ENCODE peak calls at places on chromosomes 11 and 22, in eight cellular contexts. H, R, G, F, O, L, E and U are unnamed samples.

GRCh38 chr11:100932474-100933100 is 197.0 kb downstream of the PGR start:
- DNase-seq in H (no peak), R (no peak), G (no peak), F (peak), O (no peak), L (peak), E (peak), U (no peak)

GRCh38 chr22:46079861-46080821 is 70.2 kb upstream of the PPARA start:
- DNase-seq in H (peak), R (peak), G (peak), F (no peak), O (peak), L (no peak), E (peak), U (no peak)

GRCh38 chr11:66443602-66444001 is 5.0 kb upstream of the MRPL11 start:
- DNase-seq in H (peak), R (no peak), G (no peak), F (no peak), O (no peak), L (peak), E (peak), U (no peak)

GRCh38 chr11:1082346-1082727 is 7.7 kb downstream of the MUC2 start:
- DNase-seq in H (no peak), R (no peak), G (peak), F (no peak), O (peak), L (no peak), E (no peak), U (no peak)

GRCh38 chr22:28477556-28477955 is 202.1 kb downstream of the TTC28 start:
- DNase-seq in H (no peak), R (no peak), G (no peak), F (no peak), O (no peak), L (no peak), E (no peak), U (no peak)

GRCh38 chr22:40479126-40479800 is 108.9 kb downstream of the SGSM3 start:
- DNase-seq in H (no peak), R (no peak), G (no peak), F (no peak), O (no peak), L (no peak), E (no peak), U (no peak)

GRCh38 chr22:39717099-39717498 is 146.5 kb downstream of the CACNA1I start:
- DNase-seq in H (no peak), R (no peak), G (no peak), F (no peak), O (no peak), L (no peak), E (no peak), U (peak)

GRCh38 chr11:22711212-22711770 is 44.9 kb downstream of the GAS2 start:
- DNase-seq in H (no peak), R (no peak), G (no peak), F (no peak), O (peak), L (no peak), E (no peak), U (no peak)

GRCh38 chr11:110199184-110199981 is 97.0 kb downstream of the RDX start:
- DNase-seq in H (peak), R (no peak), G (no peak), F (no peak), O (no peak), L (peak), E (peak), U (no peak)

GRCh38 chr11:80944758-80945157 is 1503.9 kb upstream of the TENM4 start:
- DNase-seq in H (no peak), R (no peak), G (no peak), F (no peak), O (no peak), L (no peak), E (no peak), U (no peak)

GRCh38 chr11:8728566-8728965 is 46.0 kb downstream of the RPL27A start:
- DNase-seq in H (no peak), R (no peak), G (no peak), F (no peak), O (no peak), L (no peak), E (peak), U (no peak)

GRCh38 chr11:65478411-65479183 is 20.2 kb upstream of the MALAT1 start:
- DNase-seq in H (peak), R (no peak), G (peak), F (no peak), O (no peak), L (peak), E (peak), U (no peak)

GRCh38 chr22:42641801-42642413 is 1.5 kb upstream of the ATP5MGL start:
- DNase-seq in H (no peak), R (no peak), G (peak), F (no peak), O (no peak), L (no peak), E (peak), U (no peak)

GRCh38 chr11:827861-828167 is at the start of gene CRACR2B:
- DNase-seq in H (no peak), R (no peak), G (no peak), F (no peak), O (no peak), L (no peak), E (no peak), U (no peak)

GRCh38 chr22:44076825-44077224 is 52.7 kb downstream of the PARVB start:
- DNase-seq in H (no peak), R (no peak), G (no peak), F (no peak), O (no peak), L (no peak), E (no peak), U (no peak)

GRCh38 chr11:134607963-134608750 is 196.1 kb upstream of the B3GAT1 start:
- DNase-seq in H (no peak), R (no peak), G (no peak), F (no peak), O (no peak), L (no peak), E (no peak), U (no peak)

GRCh38 chr11:17013548-17014320 is 480 bp downstream of the PLEKHA7 start:
- DNase-seq in H (no peak), R (peak), G (peak), F (peak), O (peak), L (no peak), E (no peak), U (peak)

GRCh38 chr22:37911273-37911672 is 5.2 kb downstream of the MICALL1 start:
- DNase-seq in H (no peak), R (no peak), G (no peak), F (no peak), O (no peak), L (no peak), E (no peak), U (no peak)

GRCh38 chr11:17395554-17395961 is 7.1 kb upstream of the KCNJ11 start:
- DNase-seq in H (no peak), R (no peak), G (no peak), F (no peak), O (no peak), L (no peak), E (no peak), U (no peak)

GRCh38 chr22:19109198-19110063 is 12.8 kb downstream of the DGCR2 start:
- DNase-seq in H (peak), R (no peak), G (no peak), F (peak), O (no peak), L (peak), E (peak), U (no peak)

GRCh38 chr11:75896843-75897419 is 81.9 kb downstream of the UVRAG start:
- DNase-seq in H (peak), R (no peak), G (no peak), F (no peak), O (no peak), L (peak), E (peak), U (no peak)

GRCh38 chr22:23282089-23282501 is 101.8 kb downstream of the BCR start:
- DNase-seq in H (peak), R (no peak), G (peak), F (no peak), O (no peak), L (peak), E (peak), U (no peak)

GRCh38 chr11:112216591-112217105 is 9.6 kb upstream of the PTS start:
- DNase-seq in H (no peak), R (no peak), G (no peak), F (no peak), O (no peak), L (peak), E (peak), U (no peak)

GRCh38 chr11:59201376-59201775 is 11.4 kb downstream of the MPEG1 start:
- DNase-seq in H (no peak), R (peak), G (no peak), F (no peak), O (no peak), L (no peak), E (no peak), U (no peak)

GRCh38 chr11:17504330-17505107 is 27.9 kb upstream of the ABCC8 start:
- DNase-seq in H (peak), R (peak), G (peak), F (peak), O (peak), L (peak), E (peak), U (peak)

GRCh38 chr11:124518900-124519541 is 24.4 kb downstream of the OR8B12 start:
- DNase-seq in H (no peak), R (no peak), G (no peak), F (no peak), O (no peak), L (peak), E (no peak), U (no peak)

GRCh38 chr11:34033399-34033798 is 18.1 kb upstream of the CAPRIN1 start:
- DNase-seq in H (no peak), R (no peak), G (no peak), F (no peak), O (no peak), L (no peak), E (no peak), U (no peak)

GRCh38 chr11:64856382-64857227 is 12.2 kb upstream of the CDC42BPG start:
- DNase-seq in H (peak), R (no peak), G (no peak), F (no peak), O (no peak), L (peak), E (peak), U (no peak)

GRCh38 chr22:25174888-25175411 is 24.7 kb upstream of the CRYBB3 start:
- DNase-seq in H (no peak), R (no peak), G (no peak), F (no peak), O (no peak), L (no peak), E (no peak), U (no peak)

GRCh38 chr11:48116843-48117242 is 99.8 kb upstream of the OR4B1 start:
- DNase-seq in H (no peak), R (peak), G (no peak), F (no peak), O (no peak), L (peak), E (no peak), U (no peak)
- TF ChIP-seq CTCF in H (peak), R (no peak), G (no peak), F (no peak), O (peak), L (peak), E (peak), U (peak)

GRCh38 chr22:29824677-29825076 is 13.4 kb downstream of the ASCC2 start:
- DNase-seq in H (no peak), R (no peak), G (peak), F (no peak), O (no peak), L (no peak), E (no peak), U (no peak)

GRCh38 chr22:29825578-29825977 is 12.5 kb downstream of the ASCC2 start:
- DNase-seq in H (no peak), R (peak), G (no peak), F (no peak), O (no peak), L (no peak), E (no peak), U (no peak)

GRCh38 chr22:29820941-29821789 is 16.9 kb downstream of the ASCC2 start:
- DNase-seq in H (peak), R (no peak), G (no peak), F (peak), O (no peak), L (peak), E (peak), U (no peak)

GRCh38 chr22:29817724-29818123 is 20.4 kb downstream of the ASCC2 start:
- DNase-seq in H (no peak), R (no peak), G (no peak), F (no peak), O (no peak), L (no peak), E (no peak), U (no peak)

GRCh38 chr22:29821790-29822130 is 16.3 kb downstream of the ASCC2 start:
- DNase-seq in H (no peak), R (no peak), G (no peak), F (no peak), O (no peak), L (no peak), E (no peak), U (no peak)
- TF ChIP-seq CTCF in H (no peak), R (no peak), G (no peak), F (no peak), O (no peak), L (no peak), E (no peak), U (no peak)

GRCh38 chr11:73157141-73158010 is 15.3 kb upstream of the FCHSD2 start:
- DNase-seq in H (peak), R (no peak), G (peak), F (peak), O (no peak), L (peak), E (peak), U (no peak)
- TF ChIP-seq CTCF in H (no peak), R (no peak), G (no peak), F (no peak), O (no peak), L (no peak), E (no peak), U (no peak)

DNA sequence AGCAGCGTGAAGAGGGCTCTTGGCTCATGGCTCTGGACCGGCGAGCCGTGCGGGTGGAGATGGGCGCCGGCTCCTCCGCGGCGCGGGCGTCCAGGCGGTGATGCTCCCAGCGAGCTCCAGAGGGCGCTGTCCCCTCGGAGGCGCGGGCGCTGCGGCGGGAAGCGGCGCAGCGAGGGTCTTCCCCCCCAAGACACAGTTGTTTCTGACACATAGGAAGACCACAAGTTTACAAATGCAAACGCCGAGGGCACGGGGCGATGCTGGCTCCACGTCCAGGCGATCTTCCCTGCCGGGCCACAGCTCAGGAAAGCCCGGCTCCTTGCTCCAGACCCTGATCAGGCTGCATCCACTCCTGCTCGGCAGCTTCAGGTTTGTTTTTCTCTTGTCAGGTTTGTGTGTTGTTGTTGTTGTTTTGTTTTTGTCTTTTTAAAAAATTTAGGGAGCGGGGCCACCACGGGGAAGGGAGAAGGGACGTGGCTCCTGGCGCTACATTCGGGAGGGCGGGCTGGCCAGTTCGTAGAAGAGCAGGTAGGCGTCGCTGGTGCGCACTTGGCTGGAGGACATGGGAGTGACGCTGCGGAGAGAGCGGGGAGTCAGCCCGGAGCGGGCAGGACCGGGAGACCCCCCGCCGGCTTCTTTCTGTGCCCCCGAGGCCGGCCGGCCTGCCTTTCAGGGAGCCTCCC is 10.0 kb upstream of the MFRP start:
- DNase-seq in H (peak), R (peak), G (peak), F (peak), O (peak), L (peak), E (peak), U (peak)
- TF ChIP-seq CTCF in H (peak), R (peak), G (peak), F (peak), O (peak), L (peak), E (peak), U (peak)

DNA sequence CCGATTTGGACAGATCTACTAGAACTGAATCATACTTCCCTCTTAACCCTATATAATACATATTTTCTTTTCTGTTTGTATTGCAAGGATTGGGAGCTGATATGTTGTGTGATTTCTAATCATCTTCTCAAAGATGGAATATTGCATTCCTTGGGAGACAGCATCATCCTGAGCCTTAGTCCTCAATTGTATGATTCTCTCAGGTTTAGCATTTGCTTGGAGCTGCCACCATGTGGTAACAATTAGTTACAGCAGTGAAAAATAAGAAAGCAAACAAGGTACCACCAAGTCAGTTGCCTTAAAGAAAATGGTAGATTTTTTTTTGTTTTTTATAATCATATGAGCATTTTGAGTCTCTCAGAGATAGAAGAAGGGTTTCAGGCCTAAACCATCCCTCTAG is 11.9 kb downstream of the SNX19 start:
- DNase-seq in H (no peak), R (no peak), G (no peak), F (no peak), O (no peak), L (peak), E (peak), U (no peak)
- TF ChIP-seq CTCF in H (peak), R (no peak), G (no peak), F (peak), O (peak), L (peak), E (peak), U (peak)

GRCh38 chr22:35873426-35873825 is 155.2 kb downstream of the RBFOX2 start:
- DNase-seq in H (no peak), R (no peak), G (no peak), F (peak), O (no peak), L (no peak), E (no peak), U (no peak)
- TF ChIP-seq CTCF in H (no peak), R (no peak), G (no peak), F (no peak), O (no peak), L (no peak), E (no peak), U (no peak)

DNA sequence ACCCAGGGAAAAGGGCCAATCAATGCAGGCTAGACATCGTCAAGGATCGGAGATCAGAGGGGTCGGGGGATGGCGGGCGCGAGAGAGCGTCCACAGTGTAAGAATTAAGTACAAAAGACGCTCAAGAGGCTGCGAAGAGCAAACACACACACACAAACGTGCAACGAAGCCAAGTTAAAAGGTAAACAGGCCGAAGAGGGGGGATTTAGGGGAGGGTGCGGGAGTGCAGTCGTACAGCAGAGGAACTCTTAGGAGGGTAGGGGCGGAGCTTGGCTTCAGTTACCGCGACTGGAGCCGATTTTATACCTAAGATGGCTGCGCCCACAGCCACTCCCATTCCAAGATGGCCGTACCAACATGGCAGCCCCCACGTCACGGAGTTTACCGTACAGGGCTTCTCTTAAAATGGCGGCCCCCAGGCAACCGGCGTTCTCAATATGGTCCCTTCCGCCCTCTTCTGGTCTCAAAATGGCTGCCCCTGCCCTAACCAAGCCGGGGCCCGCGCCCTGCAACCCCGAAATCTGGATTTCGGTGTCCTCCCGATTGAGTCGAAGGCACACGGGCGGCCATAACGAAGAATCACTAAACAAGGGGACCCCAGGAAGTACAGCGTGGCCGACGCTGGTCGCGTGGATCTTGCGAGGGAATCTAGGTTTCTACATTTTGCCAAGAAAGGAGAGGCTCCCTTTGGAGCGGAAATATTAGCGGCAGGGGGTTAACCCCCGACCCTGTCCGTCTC is 2.0 kb downstream of the GNG3 start:
- DNase-seq in H (peak), R (peak), G (peak), F (peak), O (peak), L (peak), E (peak), U (peak)
- TF ChIP-seq CTCF in H (no peak), R (no peak), G (no peak), F (peak), O (no peak), L (no peak), E (no peak), U (no peak)

GRCh38 chr11:74647831-74648230 is 55.4 kb downstream of the POLD3 start:
- DNase-seq in H (no peak), R (no peak), G (no peak), F (no peak), O (no peak), L (no peak), E (no peak), U (no peak)
- TF ChIP-seq CTCF in H (no peak), R (no peak), G (no peak), F (no peak), O (no peak), L (no peak), E (no peak), U (no peak)